ENCODE peak calls at places on chromosomes 6 and 20, in nine cellular contexts. M, X, W, D, F, T, B, S and K are unnamed samples.

GRCh38 chr6:52352239-52353008 is 9.5 kb upstream of the PAQR8 start:
- DNase-seq in M (peak; percentile 100), S (no peak), T (no peak), F (no peak), W (no peak), B (peak; percentile 99), D (no peak), X (no peak), K (no peak)

GRCh38 chr20:37735541-37735940 is 41.7 kb downstream of the CTNNBL1 start:
- DNase-seq in W (no peak), X (no peak), S (no peak), D (no peak), B (no peak), M (no peak), F (no peak), T (no peak), K (no peak)

GRCh38 chr6:46876126-46876525 is 45.6 kb downstream of the ADGRF5 start:
- DNase-seq in B (peak; percentile 89), D (no peak), T (no peak), X (peak; percentile 60), S (no peak), M (peak; percentile 99), W (no peak), F (no peak), K (no peak)

GRCh38 chr6:71404145-71404966 is 115.7 kb downstream of the OGFRL1 start:
- DNase-seq in B (peak; percentile 94), W (no peak), S (no peak), X (no peak), M (peak; percentile 98), D (no peak), T (no peak), F (no peak), K (no peak)

GRCh38 chr20:51327251-51327841 is 215.2 kb downstream of the NFATC2 start:
- DNase-seq in F (no peak), D (no peak), B (peak; percentile 96), S (no peak), W (no peak), M (no peak), X (no peak), T (no peak), K (no peak)

GRCh38 chr6:112581015-112581414 is 233.9 kb downstream of the RFPL4B start:
- DNase-seq in T (no peak), D (no peak), S (no peak), W (no peak), B (no peak), X (no peak), M (no peak), F (no peak), K (no peak)

GRCh38 chr20:31751126-31751525 is 12.0 kb downstream of the TPX2 start:
- DNase-seq in W (no peak), T (no peak), F (no peak), D (no peak), X (no peak), B (peak; percentile 73), M (peak; percentile 43), S (no peak), K (no peak)

GRCh38 chr6:148501178-148501590 is 158.5 kb downstream of the SASH1 start:
- DNase-seq in X (no peak), M (peak; percentile 54), D (no peak), T (no peak), F (no peak), S (peak; percentile 87), B (peak; percentile 99), W (no peak), K (no peak)

GRCh38 chr6:73702444-73702843 is 6.4 kb downstream of the CD109 start:
- DNase-seq in S (no peak), B (no peak), D (no peak), F (no peak), X (no peak), M (no peak), W (no peak), T (no peak), K (no peak)

GRCh38 chr6:111711476-111711875 is 105.8 kb upstream of the TRAF3IP2 start:
- DNase-seq in S (peak; percentile 76), X (peak; percentile 81), M (no peak), T (peak; percentile 59), B (no peak), F (no peak), D (peak; percentile 45), W (no peak), K (peak; percentile 70)

GRCh38 chr6:132780770-132781371 is 17.6 kb downstream of the SLC18B1 start:
- DNase-seq in S (no peak), T (no peak), M (peak; percentile 31), W (no peak), X (no peak), B (peak; percentile 45), D (no peak), F (no peak), K (no peak)

GRCh38 chr6:63813531-63813930 is 177.9 kb downstream of the PHF3 start:
- DNase-seq in F (no peak), M (no peak), X (no peak), B (peak; percentile 25), W (no peak), T (peak; percentile 7), S (no peak), D (no peak), K (no peak)

GRCh38 chr6:100880149-100880900 is 804 bp downstream of the ASCC3 start:
- DNase-seq in S (no peak), D (no peak), T (peak; percentile 10), F (no peak), M (peak; percentile 34), W (no peak), X (no peak), B (peak; percentile 64), K (no peak)

GRCh38 chr20:33251496-33251895 is 15.7 kb downstream of the BPIFA1 start:
- DNase-seq in D (no peak), S (no peak), W (no peak), X (no peak), T (no peak), B (no peak), F (no peak), M (no peak), K (no peak)

GRCh38 chr6:160141001-160141726 is 19.5 kb downstream of the SLC22A1 start:
- DNase-seq in D (no peak), T (no peak), B (peak; percentile 81), M (peak; percentile 5), F (no peak), W (no peak), X (no peak), S (peak; percentile 70), K (no peak)

GRCh38 chr6:21587925-21588811 is 5.4 kb upstream of the SOX4 start:
- DNase-seq in X (peak; percentile 67), B (peak; percentile 67), F (peak; percentile 27), D (peak; percentile 48), T (peak; percentile 74), S (peak; percentile 75), M (peak; percentile 67), W (no peak), K (peak; percentile 77)

GRCh38 chr20:31543966-31544598 is 29.8 kb downstream of the HM13 start:
- DNase-seq in S (no peak), X (no peak), W (no peak), B (peak; percentile 92), F (no peak), T (peak; percentile 69), D (no peak), M (peak; percentile 88), K (no peak)

GRCh38 chr20:47464380-47465101 is 37.1 kb upstream of the NCOA3 start:
- DNase-seq in D (no peak), T (peak; percentile 22), M (peak; percentile 82), F (no peak), S (peak; percentile 68), B (peak; percentile 100), X (peak; percentile 37), W (no peak), K (no peak)

GRCh38 chr20:3471397-3472021 is 691 bp downstream of the ATRN start:
- DNase-seq in D (no peak), X (peak; percentile 38), W (no peak), S (peak; percentile 71), B (no peak), M (no peak), T (peak; percentile 26), F (no peak), K (no peak)

GRCh38 chr6:122622404-122622938 is 12.3 kb downstream of the PKIB start:
- DNase-seq in F (no peak), W (no peak), M (peak; percentile 10), B (no peak), S (no peak), D (no peak), T (no peak), X (no peak), K (no peak)

GRCh38 chr6:23137596-23137995 is 568.2 kb downstream of the HDGFL1 start:
- DNase-seq in D (no peak), S (no peak), M (peak; percentile 68), T (no peak), X (no peak), B (peak; percentile 36), W (no peak), F (no peak), K (no peak)

GRCh38 chr6:139567095-139567494 is 192.6 kb upstream of the CITED2 start:
- DNase-seq in D (no peak), T (no peak), B (no peak), F (no peak), W (no peak), X (no peak), S (no peak), M (no peak), K (no peak)

GRCh38 chr6:142474446-142475289 is 172.9 kb downstream of the ADGRG6 start:
- DNase-seq in W (no peak), S (no peak), T (peak; percentile 47), F (no peak), X (peak; percentile 58), M (peak; percentile 79), D (no peak), B (peak; percentile 73), K (no peak)

GRCh38 chr6:159061805-159062563 is 17.2 kb upstream of the TAGAP start:
- DNase-seq in F (no peak), S (no peak), X (no peak), M (no peak), B (no peak), W (no peak), T (no peak), D (no peak), K (no peak)

GRCh38 chr20:35598476-35598875 is 17.2 kb upstream of the SPAG4 start:
- DNase-seq in T (no peak), S (no peak), W (no peak), D (no peak), X (peak; percentile 45), F (no peak), B (no peak), M (no peak), K (no peak)

GRCh38 chr6:16637635-16638034 is 123.6 kb downstream of the ATXN1 start:
- DNase-seq in W (no peak), M (no peak), D (no peak), X (no peak), S (no peak), T (no peak), B (no peak), F (no peak), K (no peak)

GRCh38 chr6:96898241-96898851 is 655 bp upstream of the NDUFAF4 start:
- DNase-seq in B (peak; percentile 54), X (no peak), F (no peak), M (peak; percentile 31), D (no peak), T (peak; percentile 3), S (no peak), W (no peak), K (no peak)

GRCh38 chr6:27816906-27817305 is 95.3 kb downstream of the OR2B2 start:
- DNase-seq in T (no peak), D (no peak), F (no peak), X (no peak), W (no peak), M (no peak), B (no peak), S (no peak), K (no peak)